ENCODE peak calls at places on chromosomes 2 and 18, in seven cellular contexts. One of them, this sample, is unnamed.

GRCh38 chr2:165251361-165251760 is 12.1 kb downstream of the SCN2A start:
- DNase-seq in activated T-cell treated with anti-CD3 and anti-CD28 coated beads, Interleukin-2, amount 50 U/mL, for 1 hour: no peak
- DNase-seq in NCI-H345: no peak
- DNase-seq in A172: no peak
- DNase-seq in heart right ventricle: no peak
- DNase-seq in stimulated activated CD8-positive, alpha-beta memory T cell treated with anti-CD3 and anti-CD28 coated beads, Interleukin-15, amount 100 ng/mL, for 48 hours: no peak
- DNase-seq in mucosa of gallbladder: no peak
- DNase-seq in this sample: no peak

GRCh38 chr2:197804758-197805597 is 585 bp downstream of the PLCL1 start:
- DNase-seq in activated T-cell treated with anti-CD3 and anti-CD28 coated beads, Interleukin-2, amount 50 U/mL, for 1 hour: peak
- DNase-seq in NCI-H345: peak
- DNase-seq in A172: no peak
- DNase-seq in heart right ventricle: peak
- DNase-seq in stimulated activated CD8-positive, alpha-beta memory T cell treated with anti-CD3 and anti-CD28 coated beads, Interleukin-15, amount 100 ng/mL, for 48 hours: no peak
- DNase-seq in mucosa of gallbladder: no peak
- DNase-seq in this sample: peak

GRCh38 chr2:216139884-216140283 is 30.7 kb downstream of the XRCC5 start:
- DNase-seq in activated T-cell treated with anti-CD3 and anti-CD28 coated beads, Interleukin-2, amount 50 U/mL, for 1 hour: no peak
- DNase-seq in NCI-H345: no peak
- DNase-seq in A172: no peak
- DNase-seq in heart right ventricle: no peak
- DNase-seq in stimulated activated CD8-positive, alpha-beta memory T cell treated with anti-CD3 and anti-CD28 coated beads, Interleukin-15, amount 100 ng/mL, for 48 hours: no peak
- DNase-seq in mucosa of gallbladder: no peak
- DNase-seq in this sample: peak

GRCh38 chr2:64104944-64105343 is 39.3 kb downstream of the PELI1 start:
- DNase-seq in activated T-cell treated with anti-CD3 and anti-CD28 coated beads, Interleukin-2, amount 50 U/mL, for 1 hour: no peak
- DNase-seq in NCI-H345: no peak
- DNase-seq in A172: peak
- DNase-seq in heart right ventricle: no peak
- DNase-seq in stimulated activated CD8-positive, alpha-beta memory T cell treated with anti-CD3 and anti-CD28 coated beads, Interleukin-15, amount 100 ng/mL, for 48 hours: no peak
- DNase-seq in mucosa of gallbladder: no peak
- DNase-seq in this sample: no peak

GRCh38 chr2:55097083-55097461 is 46.8 kb upstream of the RTN4 start:
- DNase-seq in activated T-cell treated with anti-CD3 and anti-CD28 coated beads, Interleukin-2, amount 50 U/mL, for 1 hour: no peak
- DNase-seq in NCI-H345: no peak
- DNase-seq in A172: no peak
- DNase-seq in heart right ventricle: no peak
- DNase-seq in stimulated activated CD8-positive, alpha-beta memory T cell treated with anti-CD3 and anti-CD28 coated beads, Interleukin-15, amount 100 ng/mL, for 48 hours: no peak
- DNase-seq in mucosa of gallbladder: no peak
- DNase-seq in this sample: no peak

GRCh38 chr2:239895116-239895515 is 130.0 kb downstream of the NDUFA10 start:
- DNase-seq in activated T-cell treated with anti-CD3 and anti-CD28 coated beads, Interleukin-2, amount 50 U/mL, for 1 hour: no peak
- DNase-seq in NCI-H345: no peak
- DNase-seq in A172: no peak
- DNase-seq in heart right ventricle: no peak
- DNase-seq in stimulated activated CD8-positive, alpha-beta memory T cell treated with anti-CD3 and anti-CD28 coated beads, Interleukin-15, amount 100 ng/mL, for 48 hours: no peak
- DNase-seq in mucosa of gallbladder: no peak
- DNase-seq in this sample: no peak

GRCh38 chr2:188665196-188665595 is 309.0 kb upstream of the COL3A1 start:
- DNase-seq in activated T-cell treated with anti-CD3 and anti-CD28 coated beads, Interleukin-2, amount 50 U/mL, for 1 hour: no peak
- DNase-seq in NCI-H345: no peak
- DNase-seq in A172: no peak
- DNase-seq in heart right ventricle: no peak
- DNase-seq in stimulated activated CD8-positive, alpha-beta memory T cell treated with anti-CD3 and anti-CD28 coated beads, Interleukin-15, amount 100 ng/mL, for 48 hours: no peak
- DNase-seq in mucosa of gallbladder: no peak
- DNase-seq in this sample: no peak

GRCh38 chr2:103435010-103435409 is 673.2 kb downstream of the TMEM182 start:
- DNase-seq in activated T-cell treated with anti-CD3 and anti-CD28 coated beads, Interleukin-2, amount 50 U/mL, for 1 hour: no peak
- DNase-seq in NCI-H345: no peak
- DNase-seq in A172: no peak
- DNase-seq in heart right ventricle: no peak
- DNase-seq in stimulated activated CD8-positive, alpha-beta memory T cell treated with anti-CD3 and anti-CD28 coated beads, Interleukin-15, amount 100 ng/mL, for 48 hours: no peak
- DNase-seq in mucosa of gallbladder: no peak
- DNase-seq in this sample: no peak

GRCh38 chr18:9914584-9915290 is 921 bp downstream of the VAPA start:
- DNase-seq in activated T-cell treated with anti-CD3 and anti-CD28 coated beads, Interleukin-2, amount 50 U/mL, for 1 hour: peak
- DNase-seq in NCI-H345: peak
- DNase-seq in A172: peak
- DNase-seq in heart right ventricle: peak
- DNase-seq in stimulated activated CD8-positive, alpha-beta memory T cell treated with anti-CD3 and anti-CD28 coated beads, Interleukin-15, amount 100 ng/mL, for 48 hours: peak
- DNase-seq in mucosa of gallbladder: peak
- DNase-seq in this sample: peak

GRCh38 chr2:28370355-28370754 is 22.3 kb upstream of the FOSL2 start:
- DNase-seq in activated T-cell treated with anti-CD3 and anti-CD28 coated beads, Interleukin-2, amount 50 U/mL, for 1 hour: no peak
- DNase-seq in NCI-H345: no peak
- DNase-seq in A172: no peak
- DNase-seq in heart right ventricle: no peak
- DNase-seq in stimulated activated CD8-positive, alpha-beta memory T cell treated with anti-CD3 and anti-CD28 coated beads, Interleukin-15, amount 100 ng/mL, for 48 hours: no peak
- DNase-seq in mucosa of gallbladder: peak
- DNase-seq in this sample: no peak

GRCh38 chr18:52288403-52289004 is 51.5 kb upstream of the DCC start:
- DNase-seq in activated T-cell treated with anti-CD3 and anti-CD28 coated beads, Interleukin-2, amount 50 U/mL, for 1 hour: no peak
- DNase-seq in NCI-H345: peak
- DNase-seq in A172: peak
- DNase-seq in heart right ventricle: peak
- DNase-seq in stimulated activated CD8-positive, alpha-beta memory T cell treated with anti-CD3 and anti-CD28 coated beads, Interleukin-15, amount 100 ng/mL, for 48 hours: no peak
- DNase-seq in mucosa of gallbladder: no peak
- DNase-seq in this sample: no peak

GRCh38 chr2:114753145-114753544 is 310.7 kb downstream of the DPP10 start:
- DNase-seq in activated T-cell treated with anti-CD3 and anti-CD28 coated beads, Interleukin-2, amount 50 U/mL, for 1 hour: no peak
- DNase-seq in NCI-H345: no peak
- DNase-seq in A172: no peak
- DNase-seq in heart right ventricle: no peak
- DNase-seq in stimulated activated CD8-positive, alpha-beta memory T cell treated with anti-CD3 and anti-CD28 coated beads, Interleukin-15, amount 100 ng/mL, for 48 hours: no peak
- DNase-seq in mucosa of gallbladder: no peak
- DNase-seq in this sample: no peak

GRCh38 chr18:24064701-24065100 is 50.1 kb downstream of the TTC39C start:
- DNase-seq in activated T-cell treated with anti-CD3 and anti-CD28 coated beads, Interleukin-2, amount 50 U/mL, for 1 hour: no peak
- DNase-seq in NCI-H345: no peak
- DNase-seq in A172: peak
- DNase-seq in heart right ventricle: no peak
- DNase-seq in stimulated activated CD8-positive, alpha-beta memory T cell treated with anti-CD3 and anti-CD28 coated beads, Interleukin-15, amount 100 ng/mL, for 48 hours: no peak
- DNase-seq in mucosa of gallbladder: no peak
- DNase-seq in this sample: no peak

GRCh38 chr2:8501061-8501460 is 180.8 kb upstream of the ID2 start:
- DNase-seq in activated T-cell treated with anti-CD3 and anti-CD28 coated beads, Interleukin-2, amount 50 U/mL, for 1 hour: no peak
- DNase-seq in NCI-H345: peak
- DNase-seq in A172: no peak
- DNase-seq in heart right ventricle: no peak
- DNase-seq in stimulated activated CD8-positive, alpha-beta memory T cell treated with anti-CD3 and anti-CD28 coated beads, Interleukin-15, amount 100 ng/mL, for 48 hours: no peak
- DNase-seq in mucosa of gallbladder: no peak
- DNase-seq in this sample: no peak

GRCh38 chr18:60099709-60100108 is 199.9 kb downstream of the PMAIP1 start:
- DNase-seq in activated T-cell treated with anti-CD3 and anti-CD28 coated beads, Interleukin-2, amount 50 U/mL, for 1 hour: no peak
- DNase-seq in NCI-H345: no peak
- DNase-seq in A172: no peak
- DNase-seq in heart right ventricle: no peak
- DNase-seq in stimulated activated CD8-positive, alpha-beta memory T cell treated with anti-CD3 and anti-CD28 coated beads, Interleukin-15, amount 100 ng/mL, for 48 hours: no peak
- DNase-seq in mucosa of gallbladder: no peak
- DNase-seq in this sample: no peak

GRCh38 chr2:105431367-105432088 is 32.7 kb upstream of the FHL2 start:
- DNase-seq in activated T-cell treated with anti-CD3 and anti-CD28 coated beads, Interleukin-2, amount 50 U/mL, for 1 hour: no peak
- DNase-seq in NCI-H345: no peak
- DNase-seq in A172: no peak
- DNase-seq in heart right ventricle: peak
- DNase-seq in stimulated activated CD8-positive, alpha-beta memory T cell treated with anti-CD3 and anti-CD28 coated beads, Interleukin-15, amount 100 ng/mL, for 48 hours: no peak
- DNase-seq in mucosa of gallbladder: peak
- DNase-seq in this sample: no peak

GRCh38 chr2:8433390-8433789 is 248.5 kb upstream of the ID2 start:
- DNase-seq in activated T-cell treated with anti-CD3 and anti-CD28 coated beads, Interleukin-2, amount 50 U/mL, for 1 hour: no peak
- DNase-seq in NCI-H345: no peak
- DNase-seq in A172: no peak
- DNase-seq in heart right ventricle: no peak
- DNase-seq in stimulated activated CD8-positive, alpha-beta memory T cell treated with anti-CD3 and anti-CD28 coated beads, Interleukin-15, amount 100 ng/mL, for 48 hours: no peak
- DNase-seq in mucosa of gallbladder: no peak
- DNase-seq in this sample: no peak

GRCh38 chr2:160253440-160254296 is 53.6 kb upstream of the ITGB6 start:
- DNase-seq in activated T-cell treated with anti-CD3 and anti-CD28 coated beads, Interleukin-2, amount 50 U/mL, for 1 hour: no peak
- DNase-seq in NCI-H345: no peak
- DNase-seq in A172: peak
- DNase-seq in heart right ventricle: no peak
- DNase-seq in stimulated activated CD8-positive, alpha-beta memory T cell treated with anti-CD3 and anti-CD28 coated beads, Interleukin-15, amount 100 ng/mL, for 48 hours: no peak
- DNase-seq in mucosa of gallbladder: peak
- DNase-seq in this sample: no peak